ENCODE peak calls at places on chromosomes 6 and 20, in six cellular contexts. Y is EL; C is pancreas; V is cerebellum; W is stimulated activated naive B cell treated with anti-CD40 and anti-IgM and Interleukin-4, amounts not matched to agents 10 μg/mL and 1 μg/mL and 100 μg/mL, for 72 hours; I is amygdala. D is an unnamed sample.

GRCh38 chr6:39227476-39227875 is 1.8 kb downstream of the KCNK5 start:
- DNase-seq in C (no peak), V (no peak), I (no peak), W (no peak), Y (no peak), D (no peak)

GRCh38 chr6:113050010-113050893 is 703.1 kb downstream of the RFPL4B start:
- DNase-seq in C (no peak), Y (peak), W (no peak), I (no peak), V (no peak), D (no peak)

GRCh38 chr6:138450445-138450844 is 46.4 kb downstream of the HEBP2 start:
- DNase-seq in V (no peak), I (no peak), W (no peak), Y (no peak), C (no peak), D (no peak)

GRCh38 chr20:2122921-2123320 is 21.3 kb downstream of the STK35 start:
- DNase-seq in W (no peak), V (no peak), Y (no peak), I (no peak), C (no peak), D (no peak)

GRCh38 chr20:35129647-35130069 is 17.5 kb downstream of the EDEM2 start:
- DNase-seq in Y (peak), V (no peak), W (no peak), I (no peak), C (no peak), D (peak)

GRCh38 chr6:15409301-15410125 is 163.6 kb downstream of the JARID2 start:
- DNase-seq in V (no peak), C (no peak), Y (no peak), I (no peak), W (no peak), D (no peak)

GRCh38 chr20:23668477-23668951 is 20.3 kb downstream of the CST4 start:
- DNase-seq in C (peak), I (peak), V (peak), Y (peak), W (peak), D (peak)

GRCh38 chr20:33554914-33555420 is 65.1 kb downstream of the CBFA2T2 start:
- DNase-seq in I (no peak), C (peak), W (peak), V (no peak), Y (peak), D (peak)

GRCh38 chr6:157881375-157881774 is 58.3 kb downstream of the SNX9 start:
- DNase-seq in I (no peak), W (no peak), Y (no peak), C (no peak), V (no peak), D (no peak)

GRCh38 chr20:35992713-35993335 is 24.4 kb downstream of the CNBD2 start:
- DNase-seq in W (peak), C (peak), V (peak), I (peak), Y (peak), D (peak)

GRCh38 chr6:16273266-16273665 is 34.9 kb downstream of the GMPR start:
- DNase-seq in Y (peak), I (peak), C (no peak), W (no peak), V (peak), D (peak)

GRCh38 chr6:48087448-48087847 is 23.5 kb downstream of the PTCHD4 start:
- DNase-seq in Y (peak), W (no peak), C (no peak), I (no peak), V (no peak), D (peak)

GRCh38 chr6:117156701-117157100 is 108.7 kb upstream of the VGLL2 start:
- DNase-seq in C (no peak), V (no peak), Y (no peak), W (no peak), I (no peak), D (no peak)